ENCODE peak calls at places on chromosome 14, in nine cellular contexts. M, D, S, B, F, J, X, T and G are unnamed samples.

GRCh38 chr14:99737956-99738667 is 54.0 kb downstream of the CYP46A1 start:
- DNase-seq in M (no peak), D (no peak), S (no peak), B (no peak), F (no peak), J (no peak), X (no peak), T (no peak), G (no peak)

GRCh38 chr14:89614009-89614691 is 197.1 kb upstream of the FOXN3 start:
- DNase-seq in M (no peak), D (no peak), S (no peak), B (no peak), F (no peak), J (no peak), X (no peak), T (no peak), G (no peak)

GRCh38 chr14:64465856-64466554 is 706 bp downstream of the AKAP5 start:
- DNase-seq in M (no peak), D (no peak), S (no peak), B (peak; percentile 81), F (no peak), J (peak; percentile 55), X (peak; percentile 35), T (no peak), G (peak; percentile 53)

GRCh38 chr14:44453433-44454171 is 53.5 kb downstream of the FSCB start:
- DNase-seq in M (no peak), D (no peak), S (no peak), B (no peak), F (no peak), J (peak; percentile 45), X (no peak), T (no peak), G (no peak)

GRCh38 chr14:74140374-74140850 is 55.7 kb downstream of the LIN52 start:
- DNase-seq in M (peak; percentile 67), D (no peak), S (no peak), B (no peak), F (no peak), J (peak; percentile 30), X (no peak), T (no peak), G (no peak)

GRCh38 chr14:89813485-89814080 is 140.9 kb downstream of the EFCAB11 start:
- DNase-seq in M (no peak), D (no peak), S (peak; percentile 42), B (peak; percentile 92), F (no peak), J (peak; percentile 15), X (no peak), T (no peak), G (peak; percentile 85)

GRCh38 chr14:31440280-31440679 is 17.0 kb downstream of the DTD2 start:
- DNase-seq in M (no peak), D (no peak), S (no peak), B (no peak), F (no peak), J (no peak), X (no peak), T (no peak), G (no peak)

GRCh38 chr14:104235686-104236085 is 97.3 kb downstream of the KIF26A start:
- DNase-seq in M (peak; percentile 25), D (no peak), S (no peak), B (peak; percentile 14), F (no peak), J (no peak), X (no peak), T (no peak), G (no peak)

GRCh38 chr14:67270354-67270753 is 29.1 kb downstream of the PALS1 start:
- DNase-seq in M (no peak), D (no peak), S (no peak), B (no peak), F (no peak), J (no peak), X (peak; percentile 54), T (no peak), G (no peak)